ENCODE peak calls at places on chromosomes 13 and 19, in six cellular contexts. S is CD8-positive, alpha-beta memory T cell; B is body of pancreas; L is cardiac muscle cell; V is heart right ventricle; J is lower leg skin. O is an unnamed sample.

GRCh38 chr13:28324181-28324789 is 170.6 kb downstream of the FLT1 start:
- DNase-seq in L (peak; percentile 82), V (peak; percentile 81), J (peak; percentile 48), S (peak; percentile 38), B (peak; percentile 66), O (peak; percentile 69)

GRCh38 chr19:5687360-5688198 is 2.5 kb upstream of the RPL36 start:
- DNase-seq in L (no peak), B (no peak), S (no peak), V (no peak), J (no peak), O (peak; percentile 69)

GRCh38 chr19:51480590-51480989 is 2.3 kb downstream of the CEACAM18 start:
- DNase-seq in S (no peak), B (no peak), J (no peak), V (no peak), L (peak; percentile 3), O (no peak)

GRCh38 chr19:13207237-13208130 is 57.3 kb downstream of the IER2 start:
- DNase-seq in V (no peak), J (no peak), B (no peak), L (no peak), S (no peak), O (peak; percentile 50)

GRCh38 chr19:41355035-41355434 is 1.3 kb upstream of the TGFB1 start:
- DNase-seq in L (no peak), J (no peak), S (no peak), B (no peak), V (no peak), O (no peak)

GRCh38 chr13:42732073-42732472 is 49.3 kb upstream of the FAM216B start:
- DNase-seq in V (no peak), S (no peak), J (no peak), B (no peak), L (no peak), O (no peak)

GRCh38 chr13:95724252-95724651 is 47.3 kb downstream of the DNAJC3 start:
- DNase-seq in S (no peak), J (no peak), V (no peak), B (no peak), L (no peak), O (no peak)

GRCh38 chr13:46127336-46128023 is 22.6 kb upstream of the CPB2 start:
- DNase-seq in L (no peak), S (no peak), V (no peak), J (no peak), B (no peak), O (no peak)

GRCh38 chr19:33828266-33829075 is 31.8 kb downstream of the KCTD15 start:
- DNase-seq in B (no peak), S (no peak), L (no peak), V (no peak), J (no peak), O (peak; percentile 4)

GRCh38 chr19:7480222-7480974 is 8.4 kb downstream of the PEX11G start:
- DNase-seq in B (no peak), L (no peak), V (no peak), S (no peak), J (no peak), O (no peak)

GRCh38 chr13:44412341-44412935 is 38.8 kb downstream of the SERP2 start:
- DNase-seq in L (no peak), J (no peak), S (no peak), V (no peak), B (no peak), O (no peak)

GRCh38 chr13:85798999-85799646 is at the start of gene SLITRK6:
- DNase-seq in V (no peak), L (peak; percentile 44), S (no peak), J (peak; percentile 40), B (no peak), O (no peak)

GRCh38 chr13:25717798-25718197 is 334.0 kb downstream of the SHISA2 start:
- DNase-seq in B (no peak), S (no peak), L (no peak), V (no peak), J (no peak), O (no peak)

GRCh38 chr13:112325941-112326645 is 50.1 kb upstream of the SPACA7 start:
- DNase-seq in J (no peak), V (peak; percentile 16), S (no peak), B (no peak), L (peak; percentile 19), O (no peak)

GRCh38 chr19:17598953-17599352 is 43.5 kb downstream of the COLGALT1 start:
- DNase-seq in J (no peak), S (no peak), V (no peak), L (no peak), B (no peak), O (no peak)

GRCh38 chr13:67086260-67086659 is 143.9 kb downstream of the PCDH9 start:
- DNase-seq in J (no peak), L (no peak), V (no peak), S (no peak), B (no peak), O (no peak)

GRCh38 chr19:37009871-37010270 is 68.4 kb upstream of the ZNF420 start:
- DNase-seq in B (no peak), L (no peak), J (no peak), S (no peak), V (no peak), O (no peak)

GRCh38 chr19:47315125-47315821 is 5.6 kb downstream of the C5AR1 start:
- DNase-seq in B (peak; percentile 14), S (no peak), J (peak; percentile 86), L (no peak), V (peak; percentile 41), O (peak; percentile 62)

GRCh38 chr13:99361197-99361596 is 54.0 kb upstream of the GPR183 start:
- DNase-seq in B (no peak), V (no peak), S (peak; percentile 79), L (no peak), J (no peak), O (no peak)

GRCh38 chr19:51719251-51719901 is 4.4 kb downstream of the HAS1 start:
- DNase-seq in L (peak; percentile 15), J (no peak), S (no peak), V (no peak), B (no peak), O (no peak)

GRCh38 chr19:50465986-50466771 is 10.1 kb upstream of the EMC10 start:
- DNase-seq in L (peak; percentile 66), V (no peak), J (no peak), S (no peak), B (peak; percentile 14), O (peak; percentile 57)

GRCh38 chr19:42219812-42220750 is at the start of gene ZNF526:
- DNase-seq in L (peak; percentile 98), V (peak; percentile 97), S (peak; percentile 96), B (peak; percentile 98), J (peak; percentile 97), O (peak; percentile 98)

GRCh38 chr19:35351441-35352176 is 3.9 kb downstream of the FFAR1 start:
- DNase-seq in V (no peak), J (no peak), L (no peak), B (no peak), S (no peak), O (peak; percentile 52)

GRCh38 chr13:95530178-95530577 is 22.3 kb upstream of the CLDN10 start:
- DNase-seq in V (no peak), L (no peak), S (no peak), B (peak; percentile 73), J (no peak), O (no peak)

GRCh38 chr13:78609464-78610205 is 6.3 kb upstream of the POU4F1 start:
- DNase-seq in L (peak; percentile 51), B (peak; percentile 36), V (no peak), J (no peak), S (no peak), O (peak; percentile 62)

GRCh38 chr13:113768018-113768905 is 9.2 kb downstream of the TMEM255B start:
- DNase-seq in B (no peak), J (no peak), V (no peak), L (no peak), S (no peak), O (no peak)

GRCh38 chr19:1923319-1923718 is 17.7 kb upstream of the CSNK1G2 start:
- DNase-seq in S (no peak), B (no peak), J (no peak), V (no peak), L (no peak), O (peak; percentile 64)
- H3K4me3 ChIP-seq in S (no peak overlapping the region), B (no peak overlapping the region), J (no peak overlapping the region), V (no peak overlapping the region), L (no peak overlapping the region), O (no peak overlapping the region)

GRCh38 chr19:48480476-48481190 is 11.5 kb downstream of the CYTH2 start:
- DNase-seq in B (peak; percentile 59), V (peak; percentile 53), L (no peak), J (no peak), S (peak; percentile 68), O (no peak)
- H3K4me3 ChIP-seq in B (peak overlapping the region; percentile 23), V (peak overlapping the region; percentile 26), L (no peak overlapping the region), J (peak overlapping the region; percentile 32), S (peak overlapping the region; percentile 72), O (peak overlapping the region; percentile 59)

DNA sequence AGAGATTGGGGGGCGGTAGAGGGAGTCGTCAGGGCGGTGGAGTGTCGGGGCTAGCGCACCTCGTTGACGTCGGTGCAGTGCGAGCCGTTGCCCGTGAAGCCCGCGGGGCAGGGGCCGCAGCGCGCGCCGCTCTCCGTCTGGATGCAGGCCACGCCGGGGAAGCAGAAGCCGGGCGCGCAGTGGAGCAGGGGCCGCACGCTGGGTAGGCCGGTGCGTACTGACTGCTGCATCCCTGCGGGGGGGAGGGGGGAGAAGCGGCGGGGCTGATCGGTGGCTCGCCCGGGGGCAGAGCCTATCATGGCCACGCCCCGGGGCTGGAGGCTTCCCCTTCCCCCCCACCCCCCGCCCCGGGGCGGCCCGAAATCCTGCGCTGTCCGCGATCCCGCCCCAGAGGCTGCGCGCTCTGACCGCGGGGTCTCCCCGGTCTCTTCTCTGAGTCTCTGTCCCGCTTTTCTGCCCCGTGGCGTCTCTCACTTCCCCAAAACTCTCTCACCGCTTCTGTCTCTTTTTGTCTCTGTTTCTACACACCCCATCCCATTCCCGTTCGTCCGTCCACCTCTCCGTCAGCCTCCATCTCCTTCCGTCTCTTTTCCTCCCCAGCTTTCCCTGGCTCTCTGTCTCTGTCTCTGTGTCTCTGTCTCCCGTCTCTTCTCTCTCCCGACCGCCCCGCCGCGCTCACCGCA is 1.1 kb downstream of the COMP start:
- DNase-seq in J (no peak), V (no peak), B (peak; percentile 41), S (no peak), L (peak; percentile 32), O (peak; percentile 67)
- H3K4me3 ChIP-seq in J (no peak overlapping the region), V (no peak overlapping the region), B (no peak overlapping the region), S (no peak overlapping the region), L (no peak overlapping the region), O (peak overlapping the region; percentile 37)

GRCh38 chr19:19349365-19349764 is 28.7 kb downstream of the MAU2 start:
- DNase-seq in L (no peak), S (no peak), B (no peak), J (no peak), V (no peak), O (no peak)

GRCh38 chr19:19348266-19348665 is 27.6 kb downstream of the MAU2 start:
- DNase-seq in V (no peak), J (no peak), L (no peak), S (no peak), B (no peak), O (no peak)

GRCh38 chr19:19345232-19345631 is 24.6 kb downstream of the MAU2 start:
- DNase-seq in V (no peak), J (no peak), L (no peak), B (no peak), S (no peak), O (no peak)

GRCh38 chr19:19345970-19346369 is 25.3 kb downstream of the MAU2 start:
- DNase-seq in V (no peak), B (no peak), L (no peak), J (no peak), S (no peak), O (no peak)

DNA sequence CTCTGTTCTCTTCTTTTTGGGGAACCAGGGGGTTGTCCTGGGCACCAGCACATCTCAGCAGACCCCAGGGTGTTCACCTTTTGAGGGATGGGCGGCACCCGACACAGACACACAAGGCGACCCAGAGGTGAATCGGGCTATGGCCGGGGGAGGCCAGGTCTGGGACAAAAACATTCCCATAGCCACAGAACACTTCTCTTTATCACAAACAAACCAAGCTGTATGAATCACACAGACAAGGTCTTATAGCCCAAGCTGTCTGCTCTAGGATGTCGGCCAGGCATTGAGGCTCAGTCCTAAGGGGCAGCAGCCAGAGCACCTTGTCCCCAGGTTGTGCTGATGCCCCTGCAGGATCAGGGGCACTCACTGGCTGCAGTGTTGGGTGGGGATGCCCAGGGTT is 26.8 kb downstream of the MAU2 start:
- DNase-seq in B (no peak), J (no peak), L (no peak), V (no peak), S (no peak), O (no peak)
- H3K4me3 ChIP-seq in B (no peak overlapping the region), J (no peak overlapping the region), L (no peak overlapping the region), V (no peak overlapping the region), S (no peak overlapping the region), O (no peak overlapping the region)